ENCODE peak calls at places on chromosomes 2 and 18, in six cellular contexts. C, Y, B, P, A and S are unnamed samples.

GRCh38 chr18:5464241-5464640 is 79.6 kb downstream of the EPB41L3 start:
- DNase-seq in B (no peak), C (no peak), A (no peak), P (no peak), Y (no peak), S (peak; percentile 79)

GRCh38 chr2:122203523-122203922 is 448.1 kb downstream of the TSN start:
- DNase-seq in B (no peak), Y (no peak), C (no peak), P (no peak), A (no peak), S (no peak)

GRCh38 chr18:56009451-56009850 is 421.5 kb upstream of the TCF4 start:
- DNase-seq in P (no peak), B (no peak), Y (no peak), C (no peak), A (no peak), S (no peak)

GRCh38 chr2:73700111-73700510 is 37.0 kb downstream of the TPRKB start:
- DNase-seq in Y (no peak), P (no peak), B (no peak), C (no peak), A (no peak), S (peak; percentile 78)

GRCh38 chr18:52451252-52451651 is 111.3 kb downstream of the DCC start:
- DNase-seq in C (no peak), B (no peak), P (no peak), A (no peak), Y (no peak), S (no peak)

GRCh38 chr2:172701250-172701649 is 34.4 kb upstream of the RAPGEF4 start:
- DNase-seq in C (no peak), P (no peak), B (no peak), A (no peak), Y (no peak), S (no peak)

GRCh38 chr2:149989447-149990063 is 402.0 kb upstream of the MMADHC start:
- DNase-seq in P (no peak), Y (no peak), C (no peak), B (peak; percentile 72), A (no peak), S (no peak)

GRCh38 chr2:152189622-152190495 is 14.3 kb upstream of the STAM2 start:
- DNase-seq in P (no peak), C (peak; percentile 50), B (peak; percentile 71), A (no peak), Y (peak; percentile 47), S (peak; percentile 35)

GRCh38 chr2:73091696-73092095 is 20.2 kb upstream of the SFXN5 start:
- DNase-seq in B (no peak), C (no peak), Y (no peak), A (no peak), P (no peak), S (no peak)

GRCh38 chr2:121665504-121665903 is 16.2 kb upstream of the CLASP1 start:
- DNase-seq in A (no peak), P (no peak), B (no peak), Y (no peak), C (no peak), S (no peak)

GRCh38 chr2:15890936-15891905 is 49.1 kb upstream of the MYCN start:
- DNase-seq in Y (no peak), C (peak; percentile 62), P (no peak), A (no peak), B (peak; percentile 38), S (no peak)

GRCh38 chr2:241774419-241775222 is 2.0 kb upstream of the GAL3ST2 start:
- DNase-seq in C (peak; percentile 63), A (no peak), B (peak; percentile 79), Y (no peak), P (peak; percentile 45), S (no peak)

GRCh38 chr2:216862628-216863027 is 2.8 kb upstream of the TNP1 start:
- DNase-seq in A (no peak), C (no peak), B (peak; percentile 80), P (no peak), Y (no peak), S (no peak)

GRCh38 chr2:217856159-217856558 is 146.6 kb downstream of the TNS1 start:
- DNase-seq in B (no peak), A (no peak), Y (no peak), P (no peak), C (no peak), S (no peak)

GRCh38 chr2:231891514-231891905 is 34.7 kb downstream of the NPPC start:
- DNase-seq in P (no peak), B (no peak), C (no peak), A (no peak), Y (no peak), S (no peak)

GRCh38 chr2:181540421-181540820 is 83.2 kb downstream of the ITGA4 start:
- DNase-seq in A (no peak), B (no peak), Y (no peak), P (no peak), C (no peak), S (no peak)

GRCh38 chr2:178707471-178707870 is 99.8 kb downstream of the TTN start:
- DNase-seq in C (peak; percentile 11), A (no peak), Y (no peak), P (no peak), B (no peak), S (no peak)

GRCh38 chr2:123953848-123954247 is 71.2 kb upstream of the CNTNAP5 start:
- DNase-seq in P (no peak), C (no peak), Y (no peak), B (no peak), A (no peak), S (no peak)

GRCh38 chr2:150478206-150478974 is 9.1 kb downstream of the RND3 start:
- DNase-seq in C (no peak), B (no peak), Y (no peak), P (no peak), A (no peak), S (no peak)

GRCh38 chr18:13376841-13377351 is 158.3 kb downstream of the LDLRAD4 start:
- DNase-seq in B (no peak), Y (no peak), C (no peak), P (no peak), A (no peak), S (no peak)

GRCh38 chr2:46490521-46491141 is 11.3 kb downstream of the TMEM247 start:
- DNase-seq in A (no peak), Y (no peak), C (no peak), B (no peak), P (peak; percentile 37), S (no peak)

GRCh38 chr2:127592761-127593227 is 53.2 kb upstream of the GPR17 start:
- DNase-seq in P (no peak), Y (no peak), C (no peak), B (no peak), A (no peak), S (no peak)

GRCh38 chr2:213923543-213923942 is 487.3 kb upstream of the VWC2L start:
- DNase-seq in Y (no peak), B (no peak), P (no peak), C (no peak), A (no peak), S (no peak)

GRCh38 chr2:232170391-232170790 is 208.2 kb upstream of the ALPP start:
- DNase-seq in C (no peak), A (no peak), P (no peak), Y (no peak), B (no peak), S (no peak)

GRCh38 chr18:74977041-74977440 is 231.9 kb downstream of the PTGR3 start:
- DNase-seq in P (no peak), Y (no peak), B (no peak), C (no peak), A (no peak), S (no peak)

GRCh38 chr2:128692895-128693519 is 374.3 kb upstream of the HS6ST1 start:
- DNase-seq in Y (no peak), A (no peak), C (no peak), P (no peak), B (no peak), S (no peak)

GRCh38 chr2:113876503-113877387 is 13.1 kb upstream of the ACTR3 start:
- DNase-seq in Y (peak; percentile 37), A (no peak), P (no peak), C (no peak), B (peak; percentile 98), S (no peak)

GRCh38 chr2:137659616-137660015 is 304.7 kb upstream of the HNMT start:
- DNase-seq in P (no peak), B (peak; percentile 12), A (no peak), C (peak; percentile 10), Y (no peak), S (no peak)

GRCh38 chr2:183284606-183285005 is 160.4 kb downstream of the NUP35 start:
- DNase-seq in P (no peak), C (no peak), B (no peak), A (no peak), Y (no peak), S (no peak)

GRCh38 chr2:109352898-109353689 is 224.1 kb downstream of the SH3RF3 start:
- DNase-seq in P (peak; percentile 30), Y (no peak), A (no peak), C (no peak), B (no peak), S (no peak)

GRCh38 chr2:239371726-239372686 is 28.8 kb downstream of the HDAC4 start:
- DNase-seq in Y (no peak), P (peak; percentile 41), A (no peak), B (no peak), C (no peak), S (no peak)

GRCh38 chr2:92072461-92073035 is 2798.7 kb upstream of the TEKT4 start:
- DNase-seq in P (no peak), C (no peak), A (no peak), B (no peak), Y (peak; percentile 0), S (no peak)

GRCh38 chr18:10140928-10141327 is 227.1 kb downstream of the VAPA start:
- DNase-seq in B (peak; percentile 85), C (no peak), P (peak; percentile 45), Y (no peak), A (no peak), S (no peak)

GRCh38 chr2:199207011-199207410 is 250.7 kb downstream of the SATB2 start:
- DNase-seq in P (no peak), A (no peak), C (no peak), Y (no peak), B (no peak), S (no peak)
- TF ChIP-seq GABPA in P (no peak), A (no peak), C (no peak), Y (no peak), B (no peak), S (no peak)

GRCh38 chr2:188892632-188893031 is 81.5 kb upstream of the COL3A1 start:
- DNase-seq in A (no peak), C (no peak), B (no peak), Y (no peak), P (no peak), S (no peak)
- TF ChIP-seq CTCF in A (no peak), C (no peak), B (no peak), Y (no peak), P (no peak), S (no peak)

DNA sequence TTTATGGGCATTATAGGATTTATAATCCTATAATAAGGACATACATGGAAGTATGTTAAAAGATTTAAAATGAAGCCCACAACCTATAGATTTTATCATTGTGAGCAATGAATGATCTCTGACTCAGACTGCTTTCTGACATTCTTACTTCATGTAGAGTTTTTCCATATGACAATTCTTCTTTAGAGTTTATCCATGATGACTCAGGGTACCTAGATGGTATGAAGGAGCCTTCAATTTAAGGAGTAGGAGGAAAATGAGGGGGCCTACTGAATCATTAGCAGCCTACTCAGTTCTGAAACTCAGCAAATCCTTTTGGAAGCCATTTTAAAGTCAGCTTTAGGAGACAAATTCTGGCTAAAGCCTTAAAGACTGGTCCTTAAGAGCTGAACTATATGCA is 10.4 kb downstream of the PELI1 start:
- DNase-seq in P (no peak), C (no peak), A (no peak), Y (no peak), B (no peak), S (no peak)
- TF ChIP-seq GABPA in P (no peak), C (no peak), A (no peak), Y (no peak), B (no peak), S (no peak)

GRCh38 chr2:58553937-58554336 is 312.8 kb upstream of the FANCL start:
- DNase-seq in C (no peak), P (no peak), A (no peak), B (peak; percentile 10), Y (peak; percentile 9), S (no peak)
- TF ChIP-seq CTCF in C (no peak), P (peak; percentile 84), A (peak; percentile 25), B (peak; percentile 26), Y (peak; percentile 50), S (no peak)